ENCODE peak calls at places on chromosomes 5 and 9, in four cellular contexts. X is A549, B is sigmoid colon, F is SK-N-SH. Z is an unnamed sample.
A peak's percentile ranks its signal among the peaks of the same experiment; 100 is the strongest.

GRCh38 chr5:91283899-91284298 is 99.2 kb downstream of the ARRDC3 start:
- DNase-seq in X (no peak), B (no peak), F (no peak), Z (no peak)

GRCh38 chr5:65483474-65484346 is 2.0 kb upstream of the ADAMTS6 start:
- DNase-seq in X (no peak), B (no peak), F (peak; percentile 66), Z (no peak)

GRCh38 chr5:180330270-180330648 is 22.9 kb downstream of the GFPT2 start:
- DNase-seq in X (no peak), B (no peak), F (no peak), Z (no peak)

GRCh38 chr9:68685770-68686169 is 19.3 kb upstream of the PIP5K1B start:
- DNase-seq in X (peak; percentile 30), B (no peak), F (peak; percentile 28), Z (peak; percentile 29)

GRCh38 chr9:70668751-70669150 is 254.3 kb upstream of the KLF9 start:
- DNase-seq in X (no peak), B (no peak), F (no peak), Z (no peak)

GRCh38 chr5:99104538-99105132 is 175.8 kb upstream of the CHD1 start:
- DNase-seq in X (peak; percentile 8), B (no peak), F (peak; percentile 31), Z (no peak)

GRCh38 chr9:119689879-119690278 is 320.6 kb upstream of the BRINP1 start:
- DNase-seq in X (no peak), B (no peak), F (no peak), Z (no peak)

GRCh38 chr5:51411917-51412316 is 28.7 kb downstream of the ISL1 start:
- DNase-seq in X (no peak), B (no peak), F (peak; percentile 63), Z (no peak)

GRCh38 chr9:26856413-26857032 is 36.1 kb downstream of the CAAP1 start:
- DNase-seq in X (peak; percentile 21), B (no peak), F (peak; percentile 30), Z (no peak)

GRCh38 chr9:136978073-136978864 is 965 bp downstream of the PTGDS start:
- DNase-seq in X (peak; percentile 95), B (no peak), F (peak; percentile 99), Z (no peak)

GRCh38 chr5:145568581-145568980 is 266.6 kb downstream of the PRELID2 start:
- DNase-seq in X (no peak), B (no peak), F (no peak), Z (no peak)

GRCh38 chr5:132753135-132753987 is 6.1 kb downstream of the CCNI2 start:
- DNase-seq in X (no peak), B (peak; percentile 46), F (peak; percentile 47), Z (no peak)

GRCh38 chr5:127959152-127959764 is 124.3 kb upstream of the SLC12A2 start:
- DNase-seq in X (peak; percentile 47), B (peak; percentile 83), F (peak; percentile 63), Z (peak; percentile 90)

GRCh38 chr5:65952259-65952658 is 25.9 kb downstream of the ERBIN start:
- DNase-seq in X (no peak), B (no peak), F (no peak), Z (no peak)

GRCh38 chr9:29150606-29151005 is 1577.3 kb upstream of the C9orf72 start:
- DNase-seq in X (no peak), B (no peak), F (no peak), Z (no peak)

GRCh38 chr9:124062172-124062571 is 50.6 kb downstream of the LHX2 start:
- DNase-seq in X (no peak), B (no peak), F (no peak), Z (no peak)

GRCh38 chr9:107870927-107871720 is 381.6 kb upstream of the KLF4 start:
- DNase-seq in X (no peak), B (no peak), F (no peak), Z (no peak)

GRCh38 chr5:154376481-154376880 is 69.3 kb upstream of the SAP30L start:
- DNase-seq in X (no peak), B (no peak), F (no peak), Z (no peak)

GRCh38 chr5:154371687-154372086 is 74.1 kb upstream of the SAP30L start:
- DNase-seq in X (no peak), B (no peak), F (no peak), Z (no peak)

GRCh38 chr5:154374264-154374663 is 71.5 kb upstream of the SAP30L start:
- DNase-seq in X (no peak), B (no peak), F (no peak), Z (no peak)

GRCh38 chr5:154375331-154376008 is 70.3 kb upstream of the SAP30L start:
- DNase-seq in X (no peak), B (no peak), F (no peak), Z (no peak)

GRCh38 chr5:154373729-154374179 is 72.0 kb upstream of the SAP30L start:
- DNase-seq in X (no peak), B (no peak), F (no peak), Z (no peak)
- TF ChIP-seq EP300 in X (no peak), B (no peak), F (no peak), Z (no peak)

GRCh38 chr9:91192785-91193657 is 168.7 kb downstream of the AUH start:
- DNase-seq in X (peak; percentile 95), B (peak; percentile 96), F (peak; percentile 75), Z (peak; percentile 98)
- TF ChIP-seq EP300 in X (peak; percentile 59), B (peak; percentile 94), F (no peak), Z (peak; percentile 99)

GRCh38 chr9:32384364-32385134 is at the start of gene ACO1:
- DNase-seq in X (peak; percentile 84), B (peak; percentile 94), F (peak; percentile 97), Z (peak; percentile 93)
- TF ChIP-seq EP300 in X (no peak), B (no peak), F (no peak), Z (no peak)

GRCh38 chr5:106874531-106874930 is 796.2 kb downstream of the EFNA5 start:
- DNase-seq in X (no peak), B (no peak), F (no peak), Z (no peak)

GRCh38 chr5:106875591-106876297 is 795.0 kb downstream of the EFNA5 start:
- DNase-seq in X (peak; percentile 6), B (no peak), F (no peak), Z (no peak)

GRCh38 chr5:106874974-106875373 is 795.8 kb downstream of the EFNA5 start:
- DNase-seq in X (no peak), B (no peak), F (no peak), Z (no peak)

GRCh38 chr5:106876298-106876622 is 794.5 kb downstream of the EFNA5 start:
- DNase-seq in X (no peak), B (no peak), F (no peak), Z (no peak)

DNA sequence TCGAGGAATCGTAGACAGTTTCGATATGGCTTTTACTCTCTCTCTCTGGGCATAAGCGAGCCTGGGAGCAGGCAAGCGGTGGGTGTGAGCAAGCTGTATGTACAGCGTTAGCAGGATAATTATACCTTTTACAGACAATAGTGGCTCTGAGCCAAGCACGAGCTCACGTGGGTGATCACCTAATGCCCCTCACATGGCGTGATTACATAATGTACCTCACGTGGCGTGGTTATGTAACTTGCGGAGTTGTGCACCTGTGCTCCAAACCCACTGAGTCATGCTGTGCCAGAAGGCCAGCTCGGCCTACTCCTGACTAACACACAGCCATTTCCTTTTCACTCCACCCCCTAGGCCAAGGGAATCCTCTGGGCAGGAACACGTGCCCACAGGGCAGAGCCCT is 797.2 kb downstream of the EFNA5 start:
- DNase-seq in X (no peak), B (no peak), F (no peak), Z (no peak)
- TF ChIP-seq EP300 in X (no peak), B (no peak), F (no peak), Z (no peak)

GRCh38 chr5:172584638-172585037 is 56.4 kb upstream of the NEURL1B start:
- DNase-seq in X (no peak), B (no peak), F (no peak), Z (no peak)

GRCh38 chr5:172585114-172585513 is 55.9 kb upstream of the NEURL1B start:
- DNase-seq in X (no peak), B (no peak), F (no peak), Z (no peak)

GRCh38 chr5:172586118-172587060 is 54.7 kb upstream of the NEURL1B start:
- DNase-seq in X (no peak), B (no peak), F (no peak), Z (no peak)

GRCh38 chr5:172582940-172583339 is 58.1 kb upstream of the NEURL1B start:
- DNase-seq in X (no peak), B (no peak), F (no peak), Z (no peak)

GRCh38 chr5:172583931-172584511 is 57.0 kb upstream of the NEURL1B start:
- DNase-seq in X (no peak), B (peak; percentile 81), F (no peak), Z (no peak)
- TF ChIP-seq EP300 in X (no peak), B (peak; percentile 13), F (no peak), Z (peak; percentile 50)